ENCODE peak calls at places on chromosomes 3 and 15, in seven cellular contexts. Y, Z, X, U, W, D and C are unnamed samples.

GRCh38 chr15:48096813-48097212 is 24.0 kb upstream of the SLC24A5 start:
- DNase-seq in Y (peak; percentile 87), Z (no peak), X (no peak), U (no peak), W (no peak), D (no peak), C (no peak)

GRCh38 chr3:119557192-119557873 is 2.1 kb downstream of the CD80 start:
- DNase-seq in Y (no peak), Z (no peak), X (no peak), U (no peak), W (no peak), D (no peak), C (no peak)

GRCh38 chr15:22988811-22989210 is 8.6 kb upstream of the CYFIP1 start:
- DNase-seq in Y (no peak), Z (no peak), X (no peak), U (no peak), W (no peak), D (no peak), C (no peak)

GRCh38 chr3:113223831-113224240 is 12.5 kb downstream of the BOC start:
- DNase-seq in Y (no peak), Z (no peak), X (no peak), U (no peak), W (no peak), D (no peak), C (no peak)

GRCh38 chr3:12484198-12484982 is at the start of gene TSEN2:
- DNase-seq in Y (peak; percentile 97), Z (peak; percentile 94), X (peak; percentile 90), U (peak; percentile 99), W (peak; percentile 97), D (peak; percentile 98), C (peak; percentile 98)

GRCh38 chr3:128849776-128850542 is 29.5 kb upstream of the ACAD9 start:
- DNase-seq in Y (peak; percentile 20), Z (peak; percentile 29), X (no peak), U (peak; percentile 83), W (no peak), D (no peak), C (no peak)

GRCh38 chr15:74384566-74385441 is 17.4 kb upstream of the CYP11A1 start:
- DNase-seq in Y (peak; percentile 69), Z (no peak), X (no peak), U (no peak), W (peak; percentile 56), D (no peak), C (peak; percentile 89)

GRCh38 chr3:72273615-72274014 is 488.7 kb upstream of the PROK2 start:
- DNase-seq in Y (peak; percentile 58), Z (peak; percentile 73), X (no peak), U (no peak), W (no peak), D (peak; percentile 71), C (no peak)

GRCh38 chr3:170711786-170712185 is 125.9 kb upstream of the SLC7A14 start:
- DNase-seq in Y (peak; percentile 8), Z (no peak), X (no peak), U (no peak), W (no peak), D (no peak), C (no peak)

GRCh38 chr3:156535162-156535627 is 19.7 kb downstream of the SSR3 start:
- DNase-seq in Y (peak; percentile 99), Z (peak; percentile 39), X (peak; percentile 56), U (no peak), W (peak; percentile 7), D (peak; percentile 93), C (no peak)

GRCh38 chr15:82539690-82540054 is 585 bp downstream of the RPS17 start:
- DNase-seq in Y (peak; percentile 49), Z (no peak), X (no peak), U (peak; percentile 33), W (peak; percentile 37), D (peak; percentile 30), C (no peak)

GRCh38 chr15:23416349-23417276 is 30.4 kb downstream of the GOLGA6L2 start:
- DNase-seq in Y (no peak), Z (peak; percentile 75), X (no peak), U (peak; percentile 53), W (no peak), D (no peak), C (peak; percentile 96)

GRCh38 chr15:99439524-99439835 is 126.3 kb upstream of the MEF2A start:
- DNase-seq in Y (no peak), Z (no peak), X (no peak), U (no peak), W (no peak), D (no peak), C (no peak)

GRCh38 chr15:29270169-29270955 is 740 bp upstream of the NSMCE3 start:
- DNase-seq in Y (peak; percentile 76), Z (no peak), X (no peak), U (peak; percentile 22), W (peak; percentile 38), D (no peak), C (peak; percentile 62)

GRCh38 chr3:177126015-177126773 is 71.1 kb downstream of the TBL1XR1 start:
- DNase-seq in Y (peak; percentile 93), Z (no peak), X (no peak), U (no peak), W (no peak), D (no peak), C (no peak)

GRCh38 chr3:103181175-103181574 is 746.4 kb downstream of the ZPLD1 start:
- DNase-seq in Y (no peak), Z (no peak), X (no peak), U (no peak), W (no peak), D (no peak), C (no peak)

GRCh38 chr3:111738238-111738637 is 120.8 kb upstream of the PHLDB2 start:
- DNase-seq in Y (peak; percentile 41), Z (no peak), X (no peak), U (no peak), W (no peak), D (no peak), C (peak; percentile 57)
- H3K4me2 ChIP-seq in Y (peak overlapping the region; percentile 29), Z (no peak overlapping the region), X (peak overlapping the region; percentile 68), U (peak overlapping the region; percentile 54), W (no peak overlapping the region), D (peak overlapping the region; percentile 36), C (peak overlapping the region; percentile 73)

DNA sequence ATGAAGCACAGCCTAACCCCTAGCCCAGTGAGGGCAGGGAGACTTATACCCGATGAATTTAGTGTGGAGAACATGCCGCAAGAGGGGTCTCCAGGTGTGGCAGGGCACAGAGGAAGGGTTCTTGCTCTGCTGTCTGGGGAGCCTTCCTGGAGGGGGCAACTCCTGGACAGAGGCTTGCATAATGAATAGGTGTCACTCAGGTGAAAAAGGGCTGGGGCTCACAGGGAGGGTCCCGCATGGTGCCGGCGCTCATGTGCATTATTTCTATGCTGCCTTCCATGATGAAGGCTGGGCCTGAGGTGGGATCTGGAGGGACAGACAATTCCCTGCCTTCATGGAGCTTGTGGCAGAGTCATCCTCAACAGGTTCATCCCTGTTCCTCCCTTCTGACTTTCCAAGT is 51.5 kb downstream of the ITGA11 start:
- DNase-seq in Y (no peak), Z (no peak), X (no peak), U (no peak), W (no peak), D (no peak), C (no peak)
- TF ChIP-seq EZH2phosphoT487 in Y (no peak), Z (no peak), X (no peak), U (no peak), W (no peak), D (no peak), C (no peak)

GRCh38 chr3:101809178-101810022 is 30.4 kb downstream of the NXPE3 start:
- DNase-seq in Y (peak; percentile 66), Z (peak; percentile 69), X (peak; percentile 28), U (peak; percentile 39), W (peak; percentile 65), D (peak; percentile 67), C (no peak)
- H3K4me2 ChIP-seq in Y (no peak overlapping the region), Z (no peak overlapping the region), X (no peak overlapping the region), U (no peak overlapping the region), W (peak overlapping the region; percentile 2), D (no peak overlapping the region), C (peak overlapping the region; percentile 3)

GRCh38 chr3:194365978-194366490 is 3.5 kb downstream of the LRRC15 start:
- DNase-seq in Y (no peak), Z (no peak), X (no peak), U (no peak), W (no peak), D (no peak), C (no peak)

GRCh38 chr3:194365526-194365925 is 4.0 kb downstream of the LRRC15 start:
- DNase-seq in Y (no peak), Z (no peak), X (no peak), U (no peak), W (no peak), D (no peak), C (no peak)

GRCh38 chr3:194364314-194364651 is 5.3 kb downstream of the LRRC15 start:
- DNase-seq in Y (peak; percentile 16), Z (no peak), X (no peak), U (no peak), W (no peak), D (no peak), C (no peak)

GRCh38 chr3:194367992-194368841 is 1.3 kb downstream of the LRRC15 start:
- DNase-seq in Y (peak; percentile 96), Z (no peak), X (no peak), U (peak; percentile 74), W (peak; percentile 31), D (no peak), C (no peak)

DNA sequence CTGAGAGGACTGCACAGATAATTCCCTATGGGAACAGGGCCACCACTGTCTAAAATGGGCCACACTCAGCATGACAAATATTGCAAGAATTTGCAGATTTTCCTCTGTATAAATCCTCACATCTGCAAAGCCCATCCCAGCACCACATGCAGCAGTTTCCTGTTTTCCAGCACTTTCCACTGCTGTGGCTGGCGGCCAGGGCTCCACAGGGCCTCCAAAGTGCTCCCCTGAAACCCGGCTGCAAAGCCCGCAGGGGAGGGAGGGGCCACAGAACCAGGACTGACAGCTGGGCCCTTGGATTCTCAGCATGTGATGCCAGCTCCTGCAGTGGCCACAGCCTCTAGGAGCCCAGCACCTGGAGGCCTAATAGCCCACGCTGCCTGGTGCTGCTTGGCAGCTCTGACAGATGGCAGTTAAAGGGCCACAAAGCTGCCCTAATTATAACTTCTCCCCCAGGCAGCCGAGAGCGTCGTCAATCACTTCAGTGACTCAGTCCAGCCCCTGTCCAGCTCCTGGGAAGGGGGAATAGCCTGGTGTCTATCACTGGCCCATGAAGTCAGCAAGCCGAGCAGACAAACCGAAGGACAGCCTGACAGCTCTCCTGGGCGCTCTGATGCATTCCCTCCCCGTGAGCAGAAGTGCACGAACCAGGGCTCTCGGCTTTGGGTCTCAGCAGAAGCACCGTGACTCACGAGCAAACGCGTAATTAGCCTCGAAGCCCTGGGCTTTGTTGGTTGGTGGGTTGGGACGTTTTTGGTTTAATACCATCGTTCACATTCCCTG is 4.7 kb downstream of the LRRC15 start:
- DNase-seq in Y (peak; percentile 89), Z (no peak), X (no peak), U (peak; percentile 72), W (no peak), D (peak; percentile 44), C (no peak)
- TF ChIP-seq EZH2phosphoT487 in Y (no peak), Z (no peak), X (no peak), U (no peak), W (no peak), D (no peak), C (no peak)

GRCh38 chr3:34218706-34219105 is 420.3 kb downstream of the PDCD6IP start:
- DNase-seq in Y (no peak), Z (no peak), X (no peak), U (no peak), W (no peak), D (no peak), C (no peak)
- H3K4me2 ChIP-seq in Y (no peak overlapping the region), Z (no peak overlapping the region), X (no peak overlapping the region), U (no peak overlapping the region), W (no peak overlapping the region), D (no peak overlapping the region), C (no peak overlapping the region)